ENCODE peak calls at places on chromosomes 2 and 18, in nine cellular contexts. A, P, V, Z, E, Q, Y, I and F are unnamed samples. For H3K9me3 and H3K4me1, the result is how much of the 10 kb centered on the place peaks cover.

GRCh38 chr2:192148620-192149321 is 46.0 kb downstream of the TMEFF2 start:
- DNase-seq in P (no peak), A (no peak), E (no peak), I (no peak), V (no peak), Q (no peak), Y (no peak), Z (peak), F (no peak)

GRCh38 chr18:79522451-79523220 is 126.9 kb downstream of the NFATC1 start:
- DNase-seq in Z (no peak), V (peak), Q (no peak), I (no peak), A (no peak), Y (peak), P (peak), E (no peak), F (peak)

GRCh38 chr2:189142893-189143759 is 36.4 kb downstream of the COL5A2 start:
- DNase-seq in Y (no peak), V (no peak), Z (peak), I (no peak), E (no peak), P (peak), A (no peak), Q (peak), F (no peak)

GRCh38 chr2:242024751-242025355 is 155.3 kb downstream of the RTP5 start:
- DNase-seq in E (no peak), P (no peak), Y (no peak), A (no peak), Z (no peak), I (no peak), V (no peak), Q (no peak), F (peak)

GRCh38 chr2:26396734-26397298 is 4.9 kb upstream of the DRC1 start:
- DNase-seq in Z (no peak), P (peak), V (no peak), Y (no peak), Q (no peak), I (no peak), E (no peak), A (no peak), F (no peak)

GRCh38 chr18:11387880-11388279 is 221.5 kb upstream of the SLC35G4 start:
- DNase-seq in I (peak), P (no peak), Z (peak), E (peak), Q (no peak), V (peak), A (peak), Y (no peak), F (no peak)

GRCh38 chr2:46521215-46521683 is 41.9 kb downstream of the TMEM247 start:
- DNase-seq in V (peak), A (peak), E (peak), P (no peak), I (peak), Q (no peak), Y (peak), Z (peak), F (no peak)

GRCh38 chr18:79589601-79590091 is 90.0 kb upstream of the CTDP1 start:
- DNase-seq in Y (no peak), V (peak), E (no peak), Z (no peak), I (no peak), A (peak), Q (no peak), P (no peak), F (peak)

GRCh38 chr18:48777026-48777736 is 173.6 kb downstream of the SMAD7 start:
- DNase-seq in Y (peak), V (peak), E (no peak), I (no peak), A (peak), P (peak), Z (peak), Q (no peak), F (peak)

GRCh38 chr2:150698016-150698661 is 210.7 kb upstream of the RND3 start:
- DNase-seq in I (no peak), Z (peak), V (no peak), E (no peak), Y (no peak), P (no peak), A (no peak), Q (no peak), F (no peak)

GRCh38 chr2:190382851-190383250 is 25.3 kb upstream of the MFSD6 start:
- DNase-seq in A (no peak), Q (peak), I (peak), Y (no peak), Z (peak), P (peak), V (no peak), E (no peak), F (no peak)

GRCh38 chr18:42028232-42028832 is 73.3 kb downstream of the PIK3C3 start:
- DNase-seq in E (no peak), Y (no peak), Z (peak), Q (no peak), A (no peak), V (no peak), I (no peak), P (peak), F (no peak)

GRCh38 chr2:28488858-28489575 is 6.8 kb upstream of the PLB1 start:
- DNase-seq in V (no peak), Y (no peak), P (no peak), Z (no peak), A (no peak), I (no peak), Q (no peak), E (no peak), F (no peak)

GRCh38 chr18:48802543-48803428 is 148.0 kb downstream of the SMAD7 start:
- DNase-seq in Y (peak), Z (no peak), Q (no peak), I (no peak), A (peak), V (no peak), P (no peak), E (no peak), F (peak)

GRCh38 chr2:98334439-98335078 is 11.7 kb upstream of the CNGA3 start:
- DNase-seq in Z (peak), V (no peak), Y (no peak), Q (no peak), E (no peak), P (no peak), I (no peak), A (no peak), F (no peak)

GRCh38 chr2:171630812-171631626 is 56.2 kb upstream of the DYNC1I2 start:
- DNase-seq in Q (no peak), E (no peak), A (no peak), I (no peak), Z (no peak), P (no peak), V (no peak), Y (no peak), F (no peak)

GRCh38 chr2:26577442-26578433 is 63.4 kb downstream of the CIB4 start:
- DNase-seq in A (peak), Q (no peak), P (peak), Y (peak), I (peak), V (peak), Z (peak), E (peak), F (peak)

GRCh38 chr2:217456016-217456415 is 546.8 kb downstream of the TNS1 start:
- DNase-seq in Z (peak), I (no peak), A (no peak), Y (no peak), E (no peak), P (no peak), Q (no peak), V (no peak), F (no peak)

GRCh38 chr2:199973703-199974102 is 18.3 kb downstream of the MAIP1 start:
- DNase-seq in V (no peak), Z (peak), Q (no peak), I (no peak), P (no peak), A (no peak), Y (no peak), E (no peak), F (no peak)

GRCh38 chr2:156156580-156156979 is 175.9 kb downstream of the NR4A2 start:
- DNase-seq in E (no peak), A (no peak), V (no peak), I (no peak), Z (no peak), P (no peak), Y (no peak), Q (no peak), F (no peak)

DNA sequence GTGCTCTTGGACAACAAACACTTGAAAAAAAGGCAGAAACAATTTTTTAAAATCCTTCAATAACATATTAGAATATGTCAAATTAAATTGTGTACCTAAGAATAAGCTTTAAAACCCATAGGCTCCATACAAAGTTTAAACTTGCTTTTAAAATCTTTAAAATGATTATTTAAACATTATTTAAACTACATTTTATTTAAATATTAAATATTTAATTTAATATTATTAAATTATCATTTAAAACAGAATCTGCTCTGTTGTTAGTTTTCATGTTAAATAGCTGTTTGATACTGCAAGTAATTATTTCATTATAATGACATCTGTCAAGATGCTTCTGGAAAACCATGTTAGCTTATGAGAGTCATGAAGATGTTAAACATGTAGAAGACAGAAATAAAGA is 75.6 kb downstream of the MAP4K3 start:
- DNase-seq in Z (no peak), I (no peak), E (no peak), Y (no peak), Q (no peak), A (no peak), V (no peak), P (no peak), F (no peak)
- H3K9me3 ChIP-seq in Z (under half), I (under half), E (under half), Y (under half), Q (under half), A (under half), V (under half), P (under half), F (half or more)

GRCh38 chr2:117976581-117976980 is 37.3 kb downstream of the CCDC93 start:
- DNase-seq in E (no peak), I (no peak), A (no peak), V (no peak), Z (no peak), P (no peak), Y (no peak), Q (no peak), F (no peak)
- H3K4me1 ChIP-seq in E (under half), I (under half), A (under half), V (under half), Z (under half), P (under half), Y (under half), Q (under half), F (under half)

GRCh38 chr2:80642465-80642864 is 337.9 kb upstream of the LRRTM1 start:
- DNase-seq in Q (no peak), I (no peak), V (no peak), A (no peak), Z (no peak), P (no peak), Y (no peak), E (no peak), F (no peak)
- H3K9me3 ChIP-seq in Q (under half), I (under half), V (under half), A (under half), Z (under half), P (under half), Y (under half), E (under half), F (under half)

GRCh38 chr2:44429034-44429433 is 67.3 kb downstream of the CAMKMT start:
- DNase-seq in E (no peak), I (no peak), V (no peak), Y (no peak), Z (peak), A (no peak), Q (no peak), P (no peak), F (no peak)
- H3K4me1 ChIP-seq in E (under half), I (under half), V (under half), Y (under half), Z (under half), A (under half), Q (under half), P (under half), F (under half)

GRCh38 chr2:47581201-47581600 is 178.2 kb downstream of the MSH2 start:
- DNase-seq in Q (no peak), V (no peak), I (no peak), Y (no peak), Z (no peak), E (no peak), P (no peak), A (no peak), F (no peak)
- H3K9me3 ChIP-seq in Q (under half), V (under half), I (under half), Y (under half), Z (under half), E (under half), P (under half), A (under half), F (under half)

GRCh38 chr2:144507441-144508161 is 12.3 kb downstream of the ZEB2 start:
- DNase-seq in Y (no peak), P (no peak), I (no peak), E (no peak), V (no peak), Q (no peak), A (no peak), Z (no peak), F (no peak)

GRCh38 chr2:144509548-144510205 is 10.2 kb downstream of the ZEB2 start:
- DNase-seq in P (no peak), A (no peak), E (no peak), Q (no peak), I (no peak), V (no peak), Z (no peak), Y (no peak), F (no peak)

GRCh38 chr2:144510206-144510991 is 9.5 kb downstream of the ZEB2 start:
- DNase-seq in I (peak), P (peak), Y (no peak), A (no peak), E (no peak), Q (peak), Z (peak), V (peak), F (no peak)

GRCh38 chr2:144509001-144509545 is 10.8 kb downstream of the ZEB2 start:
- DNase-seq in E (no peak), Y (no peak), P (no peak), Z (no peak), I (no peak), V (no peak), Q (no peak), A (no peak), F (no peak)

GRCh38 chr2:144508162-144508765 is 11.7 kb downstream of the ZEB2 start:
- DNase-seq in I (no peak), Z (no peak), Y (no peak), P (peak), Q (no peak), E (no peak), A (no peak), V (no peak), F (no peak)
- H3K4me1 ChIP-seq in I (half or more), Z (under half), Y (under half), P (half or more), Q (under half), E (under half), A (half or more), V (under half), F (half or more)